ENCODE peak calls at places on chromosomes 7 and 10, in eight cellular contexts. K is Peyer's patch, M is germinal center, V is heart left ventricle, H is suprapubic skin, O is cardiac fibroblast, P is right cardiac atrium, C is epithelial cell of proximal tubule. E is an unnamed sample.

GRCh38 chr7:158574308-158575036 is 13.2 kb downstream of the PTPRN2 start:
- DNase-seq in K (no peak), V (no peak), M (no peak), P (no peak), H (no peak), C (no peak), O (no peak), E (no peak)

GRCh38 chr7:5396542-5396941 is 27.1 kb downstream of the TNRC18 start:
- DNase-seq in C (no peak), K (no peak), M (peak), H (no peak), O (no peak), P (no peak), V (no peak), E (no peak)

GRCh38 chr10:10489765-10490164 is 527.9 kb upstream of the CELF2 start:
- DNase-seq in P (no peak), H (no peak), C (no peak), M (no peak), K (no peak), O (peak), V (no peak), E (no peak)

GRCh38 chr7:141418087-141418486 is 133.1 kb upstream of the AGK start:
- DNase-seq in O (no peak), K (no peak), V (no peak), M (no peak), C (no peak), P (no peak), H (no peak), E (no peak)

GRCh38 chr10:33234779-33235178 is 99.7 kb downstream of the NRP1 start:
- DNase-seq in O (peak), V (no peak), C (no peak), H (no peak), K (no peak), M (no peak), P (peak), E (no peak)

GRCh38 chr10:86707505-86707904 is 39.2 kb downstream of the LDB3 start:
- DNase-seq in V (no peak), K (no peak), H (no peak), O (no peak), P (no peak), C (no peak), M (no peak), E (no peak)

GRCh38 chr7:78311176-78311575 is 512.6 kb downstream of the PHTF2 start:
- DNase-seq in M (no peak), K (no peak), C (no peak), V (no peak), H (no peak), P (no peak), O (no peak), E (no peak)

GRCh38 chr10:52818019-52818418 is 45.4 kb upstream of the MBL2 start:
- DNase-seq in H (no peak), P (no peak), V (no peak), C (peak), K (no peak), O (peak), M (no peak), E (no peak)

GRCh38 chr10:102269017-102269416 is 23.7 kb downstream of the GBF1 start:
- DNase-seq in H (no peak), M (no peak), P (no peak), O (peak), K (no peak), V (no peak), C (no peak), E (no peak)

GRCh38 chr10:58972576-58973234 is 203.7 kb upstream of the PHYHIPL start:
- DNase-seq in M (no peak), K (no peak), V (no peak), H (no peak), P (no peak), C (no peak), O (no peak), E (no peak)

GRCh38 chr10:77208857-77209256 is 428.8 kb downstream of the KCNMA1 start:
- DNase-seq in H (no peak), P (no peak), V (no peak), C (no peak), O (no peak), M (no peak), K (no peak), E (no peak)

GRCh38 chr7:84677386-84677785 is 482.8 kb upstream of the SEMA3A start:
- DNase-seq in P (peak), C (no peak), H (no peak), M (no peak), K (no peak), V (no peak), O (peak), E (no peak)

GRCh38 chr10:3772349-3773222 is 12.4 kb downstream of the KLF6 start:
- DNase-seq in O (peak), P (no peak), K (no peak), M (no peak), V (no peak), C (no peak), H (no peak), E (no peak)

GRCh38 chr10:1290071-1290471 is 233.9 kb downstream of the WDR37 start:
- DNase-seq in K (no peak), H (peak), C (no peak), V (peak), P (no peak), O (no peak), M (no peak), E (no peak)

GRCh38 chr7:113371376-113372043 is 253.2 kb upstream of the SMIM30 start:
- DNase-seq in P (no peak), M (no peak), V (no peak), K (no peak), H (no peak), C (no peak), O (no peak), E (peak)

GRCh38 chr7:156764766-156765165 is 124.2 kb downstream of the RNF32 start:
- DNase-seq in K (no peak), O (no peak), H (no peak), V (no peak), C (no peak), P (no peak), M (no peak), E (no peak)

GRCh38 chr7:132739271-132739955 is 163.1 kb upstream of the PLXNA4 start:
- DNase-seq in M (no peak), P (peak), V (peak), C (no peak), K (no peak), H (no peak), O (peak), E (peak)

GRCh38 chr10:6399241-6399701 is 180.8 kb downstream of the PRKCQ start:
- DNase-seq in H (no peak), C (no peak), P (no peak), K (no peak), V (peak), M (no peak), O (no peak), E (no peak)